ENCODE peak calls at places on chromosome 18, in five cellular contexts. Z is AG04450, U is AG09319, D is GM23338, K is progenitor cell of endocrine pancreas. T is an unnamed sample.
A peak's percentile ranks its signal among the peaks of the same experiment; 100 is the strongest.

GRCh38 chr18:12420831-12421421 is 13.2 kb downstream of the PRELID3A start:
- DNase-seq in Z (no peak), U (no peak), D (peak; percentile 87), K (peak; percentile 19), T (no peak)

GRCh38 chr18:22827741-22828140 is 105.4 kb upstream of the RBBP8 start:
- DNase-seq in Z (no peak), U (no peak), D (no peak), K (no peak), T (no peak)

GRCh38 chr18:45625596-45625995 is 10.3 kb downstream of the SLC14A2 start:
- DNase-seq in Z (no peak), U (no peak), D (no peak), K (no peak), T (no peak)

GRCh38 chr18:70981400-70982140 is 692.7 kb downstream of the SOCS6 start:
- DNase-seq in Z (no peak), U (no peak), D (no peak), K (no peak), T (no peak)

GRCh38 chr18:55251186-55251995 is 292.1 kb upstream of the CCDC68 start:
- DNase-seq in Z (no peak), U (no peak), D (peak; percentile 79), K (no peak), T (no peak)

GRCh38 chr18:21834301-21834660 is 93.7 kb downstream of the MIB1 start:
- DNase-seq in Z (no peak), U (no peak), D (no peak), K (no peak), T (no peak)

GRCh38 chr18:5447442-5447841 is 96.4 kb downstream of the EPB41L3 start:
- DNase-seq in Z (no peak), U (no peak), D (no peak), K (no peak), T (no peak)

GRCh38 chr18:34492652-34493051 is 217.4 kb upstream of the DTNA start:
- DNase-seq in Z (no peak), U (no peak), D (peak; percentile 60), K (no peak), T (no peak)

GRCh38 chr18:25132786-25133496 is 219.0 kb downstream of the ZNF521 start:
- DNase-seq in Z (no peak), U (no peak), D (no peak), K (no peak), T (no peak)

GRCh38 chr18:68060871-68061270 is 544.4 kb upstream of the DSEL start:
- DNase-seq in Z (no peak), U (no peak), D (no peak), K (no peak), T (no peak)

GRCh38 chr18:2948038-2948437 is 64.9 kb downstream of the LPIN2 start:
- DNase-seq in Z (no peak), U (no peak), D (peak; percentile 57), K (no peak), T (no peak)

GRCh38 chr18:62566199-62566598 is 43.4 kb downstream of the ZCCHC2 start:
- DNase-seq in Z (no peak), U (no peak), D (peak; percentile 78), K (no peak), T (no peak)

GRCh38 chr18:304887-305529 is 37.2 kb upstream of the THOC1 start:
- DNase-seq in Z (no peak), U (no peak), D (peak; percentile 21), K (no peak), T (no peak)

GRCh38 chr18:44792456-44793080 is 111.9 kb downstream of the SETBP1 start:
- DNase-seq in Z (no peak), U (no peak), D (no peak), K (no peak), T (no peak)

GRCh38 chr18:58180738-58181353 is 136.8 kb downstream of the NEDD4L start:
- DNase-seq in Z (peak; percentile 16), U (no peak), D (peak; percentile 73), K (peak; percentile 47), T (peak; percentile 34)

GRCh38 chr18:24588440-24588839 is 128.0 kb downstream of the HRH4 start:
- DNase-seq in Z (no peak), U (no peak), D (no peak), K (no peak), T (no peak)

GRCh38 chr18:57819671-57820460 is 16.8 kb upstream of the ATP8B1 start:
- DNase-seq in Z (peak; percentile 63), U (peak; percentile 52), D (peak; percentile 16), K (no peak), T (no peak)

GRCh38 chr18:72830109-72830508 is 37.7 kb downstream of the NETO1 start:
- DNase-seq in Z (no peak), U (no peak), D (peak; percentile 75), K (peak; percentile 60), T (no peak)

GRCh38 chr18:50009772-50010171 is 185.2 kb downstream of the MYO5B start:
- DNase-seq in Z (no peak), U (no peak), D (peak; percentile 74), K (peak; percentile 16), T (peak; percentile 16)

GRCh38 chr18:33421225-33421624 is 19.3 kb downstream of the CCDC178 start:
- DNase-seq in Z (no peak), U (no peak), D (no peak), K (no peak), T (no peak)

GRCh38 chr18:53380063-53380639 is 844.3 kb downstream of the MBD2 start:
- DNase-seq in Z (no peak), U (no peak), D (peak; percentile 70), K (no peak), T (no peak)

GRCh38 chr18:27075828-27076227 is 109.3 kb downstream of the CHST9 start:
- DNase-seq in Z (no peak), U (no peak), D (no peak), K (no peak), T (no peak)

GRCh38 chr18:23183356-23184150 is 48.3 kb downstream of the CABLES1 start:
- DNase-seq in Z (peak; percentile 63), U (no peak), D (no peak), K (no peak), T (no peak)

GRCh38 chr18:45058076-45058475 is 377.4 kb downstream of the SETBP1 start:
- DNase-seq in Z (no peak), U (no peak), D (no peak), K (no peak), T (no peak)

GRCh38 chr18:67519582-67519981 is 3.1 kb upstream of the DSEL start:
- DNase-seq in Z (peak; percentile 57), U (peak; percentile 53), D (no peak), K (no peak), T (no peak)

GRCh38 chr18:10530852-10531251 is 5.0 kb downstream of the NAPG start:
- DNase-seq in Z (no peak), U (no peak), D (no peak), K (no peak), T (no peak)

GRCh38 chr18:8519102-8519501 is 90.1 kb upstream of the RAB12 start:
- DNase-seq in Z (no peak), U (no peak), D (no peak), K (no peak), T (no peak)

GRCh38 chr18:2988041-2988794 is 24.7 kb downstream of the LPIN2 start:
- DNase-seq in Z (peak; percentile 38), U (peak; percentile 25), D (no peak), K (no peak), T (no peak)

GRCh38 chr18:23684515-23685197 is 4.6 kb upstream of the LAMA3 start:
- DNase-seq in Z (no peak), U (no peak), D (no peak), K (no peak), T (no peak)

GRCh38 chr18:23595610-23596009 is 9.3 kb upstream of the NPC1 start:
- DNase-seq in Z (no peak), U (no peak), D (no peak), K (no peak), T (no peak)

GRCh38 chr18:79405019-79405780 is 9.5 kb downstream of the NFATC1 start:
- DNase-seq in Z (no peak), U (no peak), D (no peak), K (no peak), T (no peak)

GRCh38 chr18:59593291-59593717 is 103.9 kb downstream of the CCBE1 start:
- DNase-seq in Z (peak; percentile 7), U (peak; percentile 22), D (no peak), K (no peak), T (no peak)

DNA sequence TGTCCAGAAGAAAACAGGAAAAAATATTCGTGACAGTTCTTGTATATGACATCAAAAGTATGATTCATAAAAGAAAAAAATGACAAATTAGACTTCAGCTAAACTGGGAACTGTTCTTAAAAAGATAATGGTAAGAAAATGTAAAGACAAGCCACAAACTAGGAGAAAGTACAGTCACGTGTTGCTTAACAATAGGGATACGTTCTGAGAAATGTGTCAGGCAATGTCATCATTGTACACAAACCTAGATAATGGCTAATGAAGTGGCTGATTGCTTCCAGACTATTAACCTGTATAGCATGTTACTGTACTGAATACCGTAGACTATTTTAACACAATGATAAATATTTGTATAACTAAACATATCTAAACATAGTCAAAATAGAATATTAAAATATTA is 35.9 kb upstream of the CTIF start:
- DNase-seq in Z (no peak), U (no peak), D (no peak), K (no peak), T (no peak)
- TF ChIP-seq CTCF in Z (no peak), U (no peak), D (no peak), K (no peak), T (no peak)

GRCh38 chr18:41373612-41374011 is 581.4 kb upstream of the PIK3C3 start:
- DNase-seq in Z (no peak), U (no peak), D (peak; percentile 20), K (no peak), T (no peak)

GRCh38 chr18:41378628-41379027 is 576.4 kb upstream of the PIK3C3 start:
- DNase-seq in Z (peak; percentile 44), U (no peak), D (peak; percentile 60), K (no peak), T (no peak)
- TF ChIP-seq CTCF in Z (peak; percentile 59), U (no peak), D (peak; percentile 61), K (peak; percentile 49), T (no peak)

DNA sequence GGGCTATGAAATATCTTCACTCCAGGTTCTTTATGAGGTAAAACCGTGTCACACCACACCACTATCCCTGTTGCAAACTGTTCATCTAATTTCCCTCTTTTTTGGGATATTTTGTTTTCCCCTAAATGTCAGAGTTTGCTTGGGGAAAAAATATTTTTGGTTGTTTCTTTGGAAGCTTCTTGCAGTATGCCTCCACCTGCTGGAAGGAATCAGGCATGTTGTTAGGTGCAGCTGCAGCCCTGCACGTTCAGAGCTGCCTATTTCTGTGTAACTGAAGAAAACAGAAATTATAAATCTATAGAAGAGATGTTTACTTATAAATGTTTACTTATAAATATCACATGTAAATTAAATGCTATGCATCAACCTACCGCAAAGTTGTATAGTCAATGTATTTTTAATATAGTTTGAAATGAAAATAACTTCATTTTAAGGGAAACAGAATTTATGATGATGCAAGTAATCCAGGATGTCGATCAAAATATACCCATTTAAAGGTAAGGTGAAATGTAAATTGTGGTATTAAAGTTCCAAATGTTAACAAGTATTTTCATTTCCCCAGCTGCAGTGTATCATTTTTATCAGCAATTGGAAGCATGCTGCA is 238.0 kb downstream of the ZNF516 start:
- DNase-seq in Z (peak; percentile 30), U (peak; percentile 16), D (peak; percentile 71), K (no peak), T (no peak)
- TF ChIP-seq CTCF in Z (peak; percentile 91), U (peak; percentile 81), D (peak; percentile 78), K (peak; percentile 90), T (no peak)

GRCh38 chr18:74147491-74147778 is 199 bp downstream of the FBXO15 start:
- DNase-seq in Z (no peak), U (no peak), D (no peak), K (no peak), T (no peak)
- TF ChIP-seq CTCF in Z (no peak), U (no peak), D (no peak), K (no peak), T (no peak)